ENCODE peak calls at places on chromosome 17, in eight cellular contexts. One of them, this sample, is unnamed.

GRCh38 chr17:75459590-75460267 is 3.3 kb downstream of the TMEM94 start:
- DNase-seq in nucleus accumbens: no peak
- DNase-seq in endodermal cell: no peak
- DNase-seq in CD4-positive, alpha-beta memory T cell: no peak
- DNase-seq in B cell: no peak
- DNase-seq in activated T-cell treated with anti-CD3 and anti-CD28 coated beads for 1 hour: no peak
- DNase-seq in progenitor cell of endocrine pancreas: no peak
- DNase-seq in NCI-H1092: no peak
- DNase-seq in this sample: no peak

GRCh38 chr17:65564793-65565192 is 3.3 kb upstream of the AXIN2 start:
- DNase-seq in progenitor cell of endocrine pancreas: no peak
- DNase-seq in CD4-positive, alpha-beta memory T cell: no peak
- DNase-seq in nucleus accumbens: no peak
- DNase-seq in activated T-cell treated with anti-CD3 and anti-CD28 coated beads for 1 hour: no peak
- DNase-seq in NCI-H1092: peak; percentile 51
- DNase-seq in endodermal cell: no peak
- DNase-seq in B cell: no peak
- DNase-seq in this sample: no peak

GRCh38 chr17:7260601-7261376 is 1.5 kb downstream of the CLDN7 start:
- DNase-seq in CD4-positive, alpha-beta memory T cell: no peak
- DNase-seq in B cell: no peak
- DNase-seq in endodermal cell: peak; percentile 92
- DNase-seq in NCI-H1092: no peak
- DNase-seq in progenitor cell of endocrine pancreas: peak; percentile 62
- DNase-seq in nucleus accumbens: no peak
- DNase-seq in activated T-cell treated with anti-CD3 and anti-CD28 coated beads for 1 hour: no peak
- DNase-seq in this sample: no peak

GRCh38 chr17:81511800-81512559 is 619 bp downstream of the ACTG1 start:
- DNase-seq in NCI-H1092: no peak
- DNase-seq in B cell: no peak
- DNase-seq in activated T-cell treated with anti-CD3 and anti-CD28 coated beads for 1 hour: no peak
- DNase-seq in progenitor cell of endocrine pancreas: no peak
- DNase-seq in CD4-positive, alpha-beta memory T cell: peak; percentile 35
- DNase-seq in endodermal cell: peak; percentile 67
- DNase-seq in nucleus accumbens: no peak
- DNase-seq in this sample: no peak

GRCh38 chr17:4536742-4537411 is 18.3 kb downstream of the MYBBP1A start:
- DNase-seq in nucleus accumbens: no peak
- DNase-seq in progenitor cell of endocrine pancreas: no peak
- DNase-seq in endodermal cell: peak; percentile 60
- DNase-seq in B cell: no peak
- DNase-seq in NCI-H1092: no peak
- DNase-seq in CD4-positive, alpha-beta memory T cell: no peak
- DNase-seq in activated T-cell treated with anti-CD3 and anti-CD28 coated beads for 1 hour: no peak
- DNase-seq in this sample: no peak

GRCh38 chr17:71180801-71181385 is 939.9 kb upstream of the SOX9 start:
- DNase-seq in activated T-cell treated with anti-CD3 and anti-CD28 coated beads for 1 hour: no peak
- DNase-seq in NCI-H1092: peak; percentile 90
- DNase-seq in progenitor cell of endocrine pancreas: no peak
- DNase-seq in endodermal cell: no peak
- DNase-seq in CD4-positive, alpha-beta memory T cell: no peak
- DNase-seq in B cell: no peak
- DNase-seq in nucleus accumbens: no peak
- DNase-seq in this sample: no peak

GRCh38 chr17:20924306-20924705 is 118.5 kb downstream of the USP22 start:
- DNase-seq in NCI-H1092: no peak
- DNase-seq in nucleus accumbens: no peak
- DNase-seq in endodermal cell: no peak
- DNase-seq in progenitor cell of endocrine pancreas: no peak
- DNase-seq in B cell: no peak
- DNase-seq in CD4-positive, alpha-beta memory T cell: no peak
- DNase-seq in activated T-cell treated with anti-CD3 and anti-CD28 coated beads for 1 hour: no peak
- DNase-seq in this sample: no peak

GRCh38 chr17:71759422-71760060 is 361.3 kb upstream of the SOX9 start:
- DNase-seq in nucleus accumbens: no peak
- DNase-seq in B cell: no peak
- DNase-seq in NCI-H1092: no peak
- DNase-seq in CD4-positive, alpha-beta memory T cell: no peak
- DNase-seq in activated T-cell treated with anti-CD3 and anti-CD28 coated beads for 1 hour: no peak
- DNase-seq in progenitor cell of endocrine pancreas: no peak
- DNase-seq in endodermal cell: no peak
- DNase-seq in this sample: no peak

GRCh38 chr17:4009164-4009785 is 45.0 kb upstream of the ATP2A3 start:
- DNase-seq in B cell: no peak
- DNase-seq in endodermal cell: no peak
- DNase-seq in CD4-positive, alpha-beta memory T cell: no peak
- DNase-seq in nucleus accumbens: no peak
- DNase-seq in activated T-cell treated with anti-CD3 and anti-CD28 coated beads for 1 hour: no peak
- DNase-seq in progenitor cell of endocrine pancreas: no peak
- DNase-seq in NCI-H1092: no peak
- DNase-seq in this sample: no peak

GRCh38 chr17:55543709-55544108 is 32.5 kb upstream of the SMIM36 start:
- DNase-seq in nucleus accumbens: no peak
- DNase-seq in endodermal cell: no peak
- DNase-seq in B cell: no peak
- DNase-seq in CD4-positive, alpha-beta memory T cell: no peak
- DNase-seq in activated T-cell treated with anti-CD3 and anti-CD28 coated beads for 1 hour: no peak
- DNase-seq in progenitor cell of endocrine pancreas: no peak
- DNase-seq in NCI-H1092: no peak
- DNase-seq in this sample: no peak

GRCh38 chr17:2695243-2695960 is 16.2 kb downstream of the CLUH start:
- DNase-seq in B cell: no peak
- DNase-seq in endodermal cell: peak; percentile 43
- DNase-seq in nucleus accumbens: no peak
- DNase-seq in CD4-positive, alpha-beta memory T cell: no peak
- DNase-seq in progenitor cell of endocrine pancreas: no peak
- DNase-seq in NCI-H1092: no peak
- DNase-seq in activated T-cell treated with anti-CD3 and anti-CD28 coated beads for 1 hour: no peak
- DNase-seq in this sample: no peak

GRCh38 chr17:82611140-82612058 is 36.8 kb downstream of the WDR45B start:
- DNase-seq in CD4-positive, alpha-beta memory T cell: no peak
- DNase-seq in activated T-cell treated with anti-CD3 and anti-CD28 coated beads for 1 hour: no peak
- DNase-seq in B cell: no peak
- DNase-seq in NCI-H1092: no peak
- DNase-seq in progenitor cell of endocrine pancreas: no peak
- DNase-seq in nucleus accumbens: no peak
- DNase-seq in endodermal cell: peak; percentile 47
- DNase-seq in this sample: no peak

GRCh38 chr17:73642659-73643011 is 1.6 kb downstream of the SDK2 start:
- DNase-seq in nucleus accumbens: no peak
- DNase-seq in CD4-positive, alpha-beta memory T cell: no peak
- DNase-seq in NCI-H1092: no peak
- DNase-seq in endodermal cell: no peak
- DNase-seq in progenitor cell of endocrine pancreas: no peak
- DNase-seq in activated T-cell treated with anti-CD3 and anti-CD28 coated beads for 1 hour: no peak
- DNase-seq in B cell: no peak
- DNase-seq in this sample: no peak

GRCh38 chr17:21463779-21464407 is 87.7 kb downstream of the KCNJ12 start:
- DNase-seq in progenitor cell of endocrine pancreas: no peak
- DNase-seq in CD4-positive, alpha-beta memory T cell: no peak
- DNase-seq in nucleus accumbens: no peak
- DNase-seq in activated T-cell treated with anti-CD3 and anti-CD28 coated beads for 1 hour: no peak
- DNase-seq in B cell: no peak
- DNase-seq in NCI-H1092: no peak
- DNase-seq in endodermal cell: peak; percentile 89
- DNase-seq in this sample: no peak

GRCh38 chr17:68562736-68563135 is 38.4 kb downstream of the FAM20A start:
- DNase-seq in progenitor cell of endocrine pancreas: no peak
- DNase-seq in nucleus accumbens: no peak
- DNase-seq in CD4-positive, alpha-beta memory T cell: no peak
- DNase-seq in NCI-H1092: no peak
- DNase-seq in B cell: no peak
- DNase-seq in endodermal cell: peak; percentile 31
- DNase-seq in activated T-cell treated with anti-CD3 and anti-CD28 coated beads for 1 hour: no peak
- DNase-seq in this sample: no peak

GRCh38 chr17:62581769-62582168 is 45.7 kb upstream of the MRC2 start:
- DNase-seq in progenitor cell of endocrine pancreas: no peak
- DNase-seq in endodermal cell: no peak
- DNase-seq in activated T-cell treated with anti-CD3 and anti-CD28 coated beads for 1 hour: no peak
- DNase-seq in NCI-H1092: no peak
- DNase-seq in B cell: no peak
- DNase-seq in CD4-positive, alpha-beta memory T cell: no peak
- DNase-seq in nucleus accumbens: no peak
- DNase-seq in this sample: no peak

GRCh38 chr17:31692632-31693031 is 166.4 kb downstream of the COPRS start:
- DNase-seq in nucleus accumbens: no peak
- DNase-seq in progenitor cell of endocrine pancreas: no peak
- DNase-seq in endodermal cell: no peak
- DNase-seq in activated T-cell treated with anti-CD3 and anti-CD28 coated beads for 1 hour: no peak
- DNase-seq in B cell: no peak
- DNase-seq in NCI-H1092: no peak
- DNase-seq in CD4-positive, alpha-beta memory T cell: no peak
- DNase-seq in this sample: no peak

GRCh38 chr17:15386083-15386482 is 44.7 kb upstream of the TEKT3 start:
- DNase-seq in progenitor cell of endocrine pancreas: no peak
- DNase-seq in NCI-H1092: no peak
- DNase-seq in CD4-positive, alpha-beta memory T cell: no peak
- DNase-seq in B cell: no peak
- DNase-seq in endodermal cell: no peak
- DNase-seq in nucleus accumbens: no peak
- DNase-seq in activated T-cell treated with anti-CD3 and anti-CD28 coated beads for 1 hour: no peak
- DNase-seq in this sample: no peak

GRCh38 chr17:6079155-6079554 is 9.0 kb downstream of the WSCD1 start:
- DNase-seq in B cell: no peak
- DNase-seq in nucleus accumbens: peak; percentile 33
- DNase-seq in endodermal cell: no peak
- DNase-seq in CD4-positive, alpha-beta memory T cell: no peak
- DNase-seq in activated T-cell treated with anti-CD3 and anti-CD28 coated beads for 1 hour: no peak
- DNase-seq in progenitor cell of endocrine pancreas: no peak
- DNase-seq in NCI-H1092: no peak
- DNase-seq in this sample: no peak

GRCh38 chr17:57110152-57110542 is 25.1 kb downstream of the AKAP1 start:
- DNase-seq in B cell: no peak
- DNase-seq in nucleus accumbens: no peak
- DNase-seq in CD4-positive, alpha-beta memory T cell: no peak
- DNase-seq in NCI-H1092: no peak
- DNase-seq in endodermal cell: no peak
- DNase-seq in activated T-cell treated with anti-CD3 and anti-CD28 coated beads for 1 hour: no peak
- DNase-seq in progenitor cell of endocrine pancreas: no peak
- DNase-seq in this sample: no peak